ENCODE peak calls at places on chromosomes 6 and 20, in four cellular contexts. One of them, this sample, is unnamed.

GRCh38 chr20:41386502-41387427 is 20.1 kb upstream of the EMILIN3 start:
- DNase-seq in NCI-H82: no peak
- DNase-seq in hypothalamus: no peak
- DNase-seq in lower lobe of right lung: peak; percentile 32
- DNase-seq in this sample: peak; percentile 72

GRCh38 chr6:135269399-135270005 is 88.4 kb downstream of the MYB start:
- DNase-seq in hypothalamus: no peak
- DNase-seq in lower lobe of right lung: no peak
- DNase-seq in NCI-H82: no peak
- DNase-seq in this sample: no peak

GRCh38 chr6:7897461-7898192 is 13.0 kb downstream of the TXNDC5 start:
- DNase-seq in lower lobe of right lung: no peak
- DNase-seq in NCI-H82: no peak
- DNase-seq in hypothalamus: no peak
- DNase-seq in this sample: no peak

GRCh38 chr6:35140991-35141720 is at the start of gene TCP11:
- DNase-seq in NCI-H82: no peak
- DNase-seq in hypothalamus: no peak
- DNase-seq in lower lobe of right lung: peak; percentile 65
- DNase-seq in this sample: no peak

GRCh38 chr6:136576821-136577220 is 26.6 kb upstream of the MAP7 start:
- DNase-seq in NCI-H82: no peak
- DNase-seq in hypothalamus: no peak
- DNase-seq in lower lobe of right lung: no peak
- DNase-seq in this sample: no peak

GRCh38 chr6:166671434-166672061 is 44.5 kb upstream of the RPS6KA2 start:
- DNase-seq in lower lobe of right lung: no peak
- DNase-seq in NCI-H82: no peak
- DNase-seq in hypothalamus: no peak
- DNase-seq in this sample: no peak

GRCh38 chr6:90168693-90169131 is 127.9 kb downstream of the BACH2 start:
- DNase-seq in lower lobe of right lung: no peak
- DNase-seq in NCI-H82: no peak
- DNase-seq in hypothalamus: no peak
- DNase-seq in this sample: no peak

GRCh38 chr20:13202553-13202952 is 18.5 kb upstream of the ISM1 start:
- DNase-seq in lower lobe of right lung: no peak
- DNase-seq in hypothalamus: no peak
- DNase-seq in NCI-H82: peak; percentile 55
- DNase-seq in this sample: no peak

GRCh38 chr20:57941572-57942381 is 232.0 kb upstream of the PMEPA1 start:
- DNase-seq in hypothalamus: no peak
- DNase-seq in NCI-H82: peak; percentile 53
- DNase-seq in lower lobe of right lung: no peak
- DNase-seq in this sample: peak; percentile 61

GRCh38 chr20:8424010-8424409 is 291.9 kb downstream of the PLCB1 start:
- DNase-seq in NCI-H82: no peak
- DNase-seq in lower lobe of right lung: no peak
- DNase-seq in hypothalamus: no peak
- DNase-seq in this sample: no peak

GRCh38 chr6:111551521-111552231 is 54.0 kb downstream of the TRAF3IP2 start:
- DNase-seq in hypothalamus: no peak
- DNase-seq in NCI-H82: peak; percentile 90
- DNase-seq in lower lobe of right lung: peak; percentile 75
- DNase-seq in this sample: no peak

GRCh38 chr6:10310826-10311225 is 104.0 kb downstream of the TFAP2A start:
- DNase-seq in lower lobe of right lung: no peak
- DNase-seq in hypothalamus: no peak
- DNase-seq in NCI-H82: no peak
- DNase-seq in this sample: no peak

GRCh38 chr20:33554914-33555420 is 65.1 kb downstream of the CBFA2T2 start:
- DNase-seq in hypothalamus: no peak
- DNase-seq in NCI-H82: peak; percentile 81
- DNase-seq in lower lobe of right lung: no peak
- DNase-seq in this sample: no peak

GRCh38 chr6:150410395-150410794 is 41.6 kb downstream of the IYD start:
- DNase-seq in hypothalamus: no peak
- DNase-seq in NCI-H82: no peak
- DNase-seq in lower lobe of right lung: no peak
- DNase-seq in this sample: no peak

GRCh38 chr6:33947916-33948594 is 144.3 kb upstream of the MLN start:
- DNase-seq in lower lobe of right lung: no peak
- DNase-seq in hypothalamus: no peak
- DNase-seq in NCI-H82: no peak
- DNase-seq in this sample: peak; percentile 24

GRCh38 chr6:68760941-68761676 is 126.0 kb downstream of the ADGRB3 start:
- DNase-seq in NCI-H82: peak; percentile 2
- DNase-seq in hypothalamus: no peak
- DNase-seq in lower lobe of right lung: no peak
- DNase-seq in this sample: no peak

GRCh38 chr6:113009682-113010081 is 662.6 kb downstream of the RFPL4B start:
- DNase-seq in hypothalamus: no peak
- DNase-seq in NCI-H82: no peak
- DNase-seq in lower lobe of right lung: no peak
- DNase-seq in this sample: no peak